ENCODE peak calls at places on chromosomes 13 and 19, in ten cellular contexts. A is mesenchymal stem cell, J is GM23338, E is AG10803, Y is A673, L is adipocyte, K is brain microvascular endothelial cell, Q is cardiac fibroblast, I is left ventricle myocardium inferior, N is aorta. P is an unnamed sample.

GRCh38 chr13:83819156-83819555 is 63.1 kb downstream of the SLITRK1 start:
- DNase-seq in E (no peak), Y (no peak), J (no peak), L (no peak), N (no peak), I (no peak), A (no peak), K (peak; percentile 14), Q (no peak), P (no peak)

GRCh38 chr13:109336730-109337129 is 449.7 kb downstream of the IRS2 start:
- DNase-seq in A (peak; percentile 56), Q (peak; percentile 90), I (no peak), J (no peak), L (peak; percentile 79), Y (no peak), E (peak; percentile 88), K (peak; percentile 80), N (no peak), P (peak; percentile 78)

GRCh38 chr13:108777421-108778420 is 148.3 kb downstream of the MYO16 start:
- DNase-seq in A (peak; percentile 40), L (no peak), K (peak; percentile 86), J (peak; percentile 45), Y (peak; percentile 81), E (no peak), Q (no peak), I (no peak), N (no peak), P (peak; percentile 35)

GRCh38 chr13:46348976-46349375 is 38.1 kb downstream of the RUBCNL start:
- DNase-seq in J (no peak), N (no peak), K (no peak), I (no peak), Q (peak; percentile 48), L (no peak), A (peak; percentile 51), E (peak; percentile 55), Y (peak; percentile 65), P (no peak)

GRCh38 chr13:44396963-44397580 is 23.4 kb downstream of the SERP2 start:
- DNase-seq in Y (no peak), J (no peak), A (peak; percentile 91), N (no peak), L (peak; percentile 5), Q (peak; percentile 11), I (peak; percentile 48), K (peak; percentile 61), E (no peak), P (peak; percentile 60)

GRCh38 chr13:110922506-110922905 is 7.6 kb upstream of the ANKRD10 start:
- DNase-seq in I (no peak), K (no peak), A (no peak), N (no peak), Q (no peak), L (no peak), Y (no peak), E (no peak), J (no peak), P (no peak)

GRCh38 chr19:37893845-37894575 is 12.4 kb downstream of the WDR87 start:
- DNase-seq in K (no peak), Q (no peak), N (no peak), A (no peak), J (no peak), E (no peak), Y (no peak), I (no peak), L (no peak), P (no peak)

GRCh38 chr13:102724923-102725322 is 30.1 kb upstream of the METTL21C start:
- DNase-seq in N (no peak), E (peak; percentile 83), Q (peak; percentile 69), I (no peak), J (no peak), L (peak; percentile 47), A (no peak), K (peak; percentile 54), Y (peak; percentile 60), P (no peak)

GRCh38 chr19:30877591-30878230 is 471.5 kb downstream of the TSHZ3 start:
- DNase-seq in K (no peak), L (no peak), N (no peak), Q (no peak), Y (no peak), J (no peak), I (no peak), E (no peak), A (no peak), P (no peak)

GRCh38 chr19:34556500-34556899 is 74.9 kb downstream of the WTIP start:
- DNase-seq in A (no peak), E (peak; percentile 25), N (no peak), I (no peak), Q (peak; percentile 83), L (peak; percentile 17), Y (peak; percentile 53), J (peak; percentile 75), K (peak; percentile 34), P (peak; percentile 32)

GRCh38 chr13:114134111-114134943 is 1.9 kb upstream of the RASA3 start:
- DNase-seq in N (no peak), Y (no peak), L (no peak), K (no peak), Q (no peak), J (peak; percentile 44), E (no peak), A (no peak), I (no peak), P (no peak)

DNA sequence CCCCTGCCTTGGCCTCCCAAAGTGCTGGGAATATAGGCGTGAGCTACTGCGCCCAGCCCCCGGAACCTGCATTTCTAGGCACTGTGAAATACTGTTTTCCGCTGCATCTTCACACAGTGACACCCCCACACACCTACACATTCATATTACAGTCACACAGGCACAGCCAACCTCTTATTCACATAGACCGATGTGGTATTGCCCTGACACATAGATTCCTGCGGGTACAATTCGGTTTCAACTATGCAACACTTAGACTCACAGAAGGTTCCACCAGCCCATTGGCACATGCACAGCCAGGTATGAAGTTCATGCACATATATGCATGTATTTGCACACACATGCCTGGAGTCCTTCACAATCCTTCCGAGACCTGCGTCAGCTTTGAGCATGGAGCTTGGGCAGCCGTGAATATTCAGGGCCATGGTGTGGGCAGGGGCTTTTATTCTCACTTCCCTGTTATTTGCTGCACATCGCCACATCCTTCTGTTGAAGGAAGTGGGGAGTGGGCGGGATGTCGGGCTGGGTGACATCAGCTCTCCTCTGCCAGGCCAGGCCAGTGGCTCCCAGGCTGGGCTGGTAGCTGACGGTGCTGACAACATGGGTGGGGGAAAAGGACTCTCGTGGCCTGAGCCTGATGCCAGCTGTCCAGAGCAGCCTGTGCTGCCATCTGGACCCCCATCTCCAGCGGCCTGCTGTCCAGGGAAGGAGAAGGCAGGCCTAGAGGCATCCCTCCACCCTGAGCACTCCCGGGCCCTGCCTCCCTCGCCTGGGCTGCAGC is 5.4 kb upstream of the CDC37 start:
- DNase-seq in L (no peak), K (no peak), Y (no peak), A (no peak), J (no peak), E (no peak), N (peak; percentile 87), I (no peak), Q (no peak), P (no peak)
- H3K4me3 ChIP-seq in L (no peak overlapping the region), K (no peak overlapping the region), Y (no peak overlapping the region), A (no peak overlapping the region), J (no peak overlapping the region), E (no peak overlapping the region), N (no peak overlapping the region), I (no peak overlapping the region), Q (no peak overlapping the region), P (no peak overlapping the region)

GRCh38 chr19:55181740-55182139 is 1.7 kb upstream of the SYT5 start:
- DNase-seq in N (no peak), J (no peak), E (no peak), K (no peak), Q (no peak), Y (no peak), I (no peak), A (no peak), L (no peak), P (no peak)

GRCh38 chr19:55176116-55176515 is 4.0 kb downstream of the SYT5 start:
- DNase-seq in J (no peak), L (no peak), Y (no peak), N (no peak), I (no peak), K (no peak), E (no peak), A (no peak), Q (no peak), P (no peak)

GRCh38 chr19:55179570-55180484 is at the start of gene SYT5:
- DNase-seq in Y (peak; percentile 57), J (peak; percentile 74), L (peak; percentile 65), K (no peak), A (no peak), N (no peak), E (no peak), I (peak; percentile 33), Q (no peak), P (no peak)

GRCh38 chr19:55175117-55175867 is 4.8 kb downstream of the SYT5 start:
- DNase-seq in N (no peak), L (no peak), Y (no peak), E (no peak), Q (no peak), J (peak; percentile 66), K (no peak), A (no peak), I (no peak), P (no peak)

GRCh38 chr19:55178781-55179569 is 1.1 kb downstream of the SYT5 start:
- DNase-seq in A (peak; percentile 91), L (peak; percentile 76), K (peak; percentile 95), J (peak; percentile 96), E (peak; percentile 71), N (peak; percentile 79), Y (peak; percentile 92), I (peak; percentile 46), Q (peak; percentile 82), P (peak; percentile 43)
- H3K4me3 ChIP-seq in A (peak overlapping the region; percentile 41), L (peak overlapping the region; percentile 76), K (peak overlapping the region; percentile 42), J (peak overlapping the region; percentile 86), E (peak overlapping the region; percentile 47), N (no peak overlapping the region), Y (peak overlapping the region; percentile 29), I (peak overlapping the region; percentile 57), Q (peak overlapping the region; percentile 24), P (peak overlapping the region; percentile 50)

GRCh38 chr19:10432736-10433130 is 12.4 kb downstream of the PDE4A start:
- DNase-seq in Q (no peak), Y (no peak), K (no peak), J (peak; percentile 27), I (peak; percentile 39), E (no peak), L (no peak), N (no peak), A (no peak), P (no peak)
- H3K4me3 ChIP-seq in Q (peak overlapping the region; percentile 62), Y (peak overlapping the region; percentile 41), K (peak overlapping the region; percentile 27), J (peak overlapping the region; percentile 50), I (peak overlapping the region; percentile 86), E (peak overlapping the region; percentile 82), L (peak overlapping the region; percentile 68), N (no peak overlapping the region), A (no peak overlapping the region), P (peak overlapping the region; percentile 58)

DNA sequence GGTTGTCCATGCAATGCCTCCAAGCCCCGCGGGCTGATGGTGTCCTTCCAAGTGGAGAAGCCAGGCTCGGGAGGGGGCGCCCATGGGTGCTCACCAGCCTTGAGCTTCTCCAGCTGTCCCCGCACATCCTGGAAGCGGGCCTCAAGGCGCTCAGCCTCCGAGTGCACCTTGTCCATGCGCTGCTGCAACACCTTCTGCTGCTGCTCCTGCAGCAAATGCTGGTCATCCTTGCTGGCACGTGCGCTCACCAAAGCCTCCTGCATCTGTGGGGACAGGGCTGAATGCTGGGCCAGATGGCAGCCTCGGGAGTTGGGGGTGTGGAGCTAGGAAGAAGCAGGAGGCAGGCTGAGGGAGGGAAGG is 22.8 kb upstream of the EMP3 start:
- DNase-seq in K (no peak), Y (no peak), A (no peak), I (no peak), J (no peak), Q (no peak), L (no peak), E (no peak), N (no peak), P (no peak)
- H3K4me3 ChIP-seq in K (no peak overlapping the region), Y (no peak overlapping the region), A (no peak overlapping the region), I (no peak overlapping the region), J (no peak overlapping the region), Q (no peak overlapping the region), L (no peak overlapping the region), E (no peak overlapping the region), N (no peak overlapping the region), P (no peak overlapping the region)

GRCh38 chr19:46495789-46496099 is at the start of gene PNMA8B:
- DNase-seq in K (peak; percentile 34), A (peak; percentile 67), N (peak; percentile 77), L (peak; percentile 71), Q (peak; percentile 26), Y (peak; percentile 88), I (peak; percentile 63), J (peak; percentile 98), E (peak; percentile 32), P (no peak)
- H3K4me3 ChIP-seq in K (peak within 1 kb of the TSS; percentile 40), A (peak within 1 kb of the TSS; percentile 50), N (no peak within 1 kb of the TSS), L (peak within 1 kb of the TSS; percentile 70), Q (no peak within 1 kb of the TSS), Y (peak within 1 kb of the TSS; percentile 49), I (peak within 1 kb of the TSS; percentile 60), J (peak within 1 kb of the TSS; percentile 76), E (peak within 1 kb of the TSS; percentile 50), P (peak within 1 kb of the TSS; percentile 47)

P was measured in skeletal muscle cell.